ENCODE peak calls at places on chromosomes 7 and 10, in five cellular contexts. One of them, this sample, is unnamed.

GRCh38 chr7:156493942-156494341 is 146.6 kb upstream of the RNF32 start:
- DNase-seq in activated CD4-positive, alpha-beta T cell treated with anti-CD3 and anti-CD28 coated beads for 48 hours: no peak
- DNase-seq in D721Med: no peak
- DNase-seq in AG08395: no peak
- DNase-seq in hippocampal formation: no peak
- DNase-seq in this sample: no peak

GRCh38 chr10:10951675-10952074 is 66.0 kb upstream of the CELF2 start:
- DNase-seq in D721Med: no peak
- DNase-seq in hippocampal formation: no peak
- DNase-seq in activated CD4-positive, alpha-beta T cell treated with anti-CD3 and anti-CD28 coated beads for 48 hours: no peak
- DNase-seq in AG08395: no peak
- DNase-seq in this sample: no peak

GRCh38 chr10:29316308-29317026 is 27.6 kb downstream of the LYZL1 start:
- DNase-seq in AG08395: no peak
- DNase-seq in hippocampal formation: no peak
- DNase-seq in D721Med: no peak
- DNase-seq in activated CD4-positive, alpha-beta T cell treated with anti-CD3 and anti-CD28 coated beads for 48 hours: no peak
- DNase-seq in this sample: no peak

GRCh38 chr10:80468002-80468401 is 13.9 kb downstream of the TSPAN14 start:
- DNase-seq in hippocampal formation: peak
- DNase-seq in D721Med: no peak
- DNase-seq in AG08395: no peak
- DNase-seq in activated CD4-positive, alpha-beta T cell treated with anti-CD3 and anti-CD28 coated beads for 48 hours: peak
- DNase-seq in this sample: peak

GRCh38 chr10:99804471-99804870 is 22.0 kb downstream of the ABCC2 start:
- DNase-seq in hippocampal formation: no peak
- DNase-seq in activated CD4-positive, alpha-beta T cell treated with anti-CD3 and anti-CD28 coated beads for 48 hours: no peak
- DNase-seq in AG08395: no peak
- DNase-seq in D721Med: no peak
- DNase-seq in this sample: no peak

GRCh38 chr10:131943021-131943814 is 38.5 kb downstream of the BNIP3 start:
- DNase-seq in D721Med: no peak
- DNase-seq in hippocampal formation: no peak
- DNase-seq in activated CD4-positive, alpha-beta T cell treated with anti-CD3 and anti-CD28 coated beads for 48 hours: peak
- DNase-seq in AG08395: peak
- DNase-seq in this sample: peak

GRCh38 chr7:36473454-36474282 is 84.0 kb downstream of the ANLN start:
- DNase-seq in AG08395: peak
- DNase-seq in activated CD4-positive, alpha-beta T cell treated with anti-CD3 and anti-CD28 coated beads for 48 hours: peak
- DNase-seq in hippocampal formation: peak
- DNase-seq in D721Med: no peak
- DNase-seq in this sample: peak

GRCh38 chr7:26372211-26372610 is 80.5 kb downstream of the SNX10 start:
- DNase-seq in activated CD4-positive, alpha-beta T cell treated with anti-CD3 and anti-CD28 coated beads for 48 hours: no peak
- DNase-seq in hippocampal formation: no peak
- DNase-seq in AG08395: no peak
- DNase-seq in D721Med: no peak
- DNase-seq in this sample: no peak

GRCh38 chr7:35422715-35423114 is 168.8 kb upstream of the TBX20 start:
- DNase-seq in AG08395: no peak
- DNase-seq in D721Med: no peak
- DNase-seq in activated CD4-positive, alpha-beta T cell treated with anti-CD3 and anti-CD28 coated beads for 48 hours: no peak
- DNase-seq in hippocampal formation: no peak
- DNase-seq in this sample: no peak

GRCh38 chr7:1403844-1404404 is 55.3 kb downstream of the MICALL2 start:
- DNase-seq in AG08395: peak
- DNase-seq in D721Med: no peak
- DNase-seq in hippocampal formation: no peak
- DNase-seq in activated CD4-positive, alpha-beta T cell treated with anti-CD3 and anti-CD28 coated beads for 48 hours: no peak
- DNase-seq in this sample: no peak

GRCh38 chr7:82506702-82507101 is 63.1 kb upstream of the CACNA2D1 start:
- DNase-seq in hippocampal formation: peak
- DNase-seq in activated CD4-positive, alpha-beta T cell treated with anti-CD3 and anti-CD28 coated beads for 48 hours: no peak
- DNase-seq in AG08395: peak
- DNase-seq in D721Med: no peak
- DNase-seq in this sample: peak

GRCh38 chr10:58267713-58268453 is at the start of gene IPMK:
- DNase-seq in AG08395: peak
- DNase-seq in D721Med: no peak
- DNase-seq in activated CD4-positive, alpha-beta T cell treated with anti-CD3 and anti-CD28 coated beads for 48 hours: peak
- DNase-seq in hippocampal formation: peak
- DNase-seq in this sample: peak

GRCh38 chr10:73827346-73828089 is 16.1 kb upstream of the NDST2 start:
- DNase-seq in AG08395: no peak
- DNase-seq in D721Med: no peak
- DNase-seq in activated CD4-positive, alpha-beta T cell treated with anti-CD3 and anti-CD28 coated beads for 48 hours: no peak
- DNase-seq in hippocampal formation: no peak
- DNase-seq in this sample: no peak

GRCh38 chr7:69245646-69246045 is 352.6 kb upstream of the AUTS2 start:
- DNase-seq in hippocampal formation: no peak
- DNase-seq in AG08395: no peak
- DNase-seq in D721Med: no peak
- DNase-seq in activated CD4-positive, alpha-beta T cell treated with anti-CD3 and anti-CD28 coated beads for 48 hours: no peak
- DNase-seq in this sample: no peak

GRCh38 chr10:28250782-28251181 is 52.1 kb downstream of the MPP7 start:
- DNase-seq in D721Med: no peak
- DNase-seq in activated CD4-positive, alpha-beta T cell treated with anti-CD3 and anti-CD28 coated beads for 48 hours: no peak
- DNase-seq in hippocampal formation: no peak
- DNase-seq in AG08395: peak
- DNase-seq in this sample: no peak

GRCh38 chr7:36972140-36972518 is 247.8 kb upstream of the AOAH start:
- DNase-seq in D721Med: no peak
- DNase-seq in AG08395: no peak
- DNase-seq in activated CD4-positive, alpha-beta T cell treated with anti-CD3 and anti-CD28 coated beads for 48 hours: no peak
- DNase-seq in hippocampal formation: no peak
- DNase-seq in this sample: no peak

GRCh38 chr10:132066186-132066585 is 440 bp downstream of the JAKMIP3 start:
- DNase-seq in activated CD4-positive, alpha-beta T cell treated with anti-CD3 and anti-CD28 coated beads for 48 hours: no peak
- DNase-seq in D721Med: no peak
- DNase-seq in hippocampal formation: no peak
- DNase-seq in AG08395: peak
- DNase-seq in this sample: no peak

GRCh38 chr7:113159746-113160339 is 41.5 kb upstream of the SMIM30 start:
- DNase-seq in D721Med: peak
- DNase-seq in activated CD4-positive, alpha-beta T cell treated with anti-CD3 and anti-CD28 coated beads for 48 hours: peak
- DNase-seq in AG08395: peak
- DNase-seq in hippocampal formation: no peak
- DNase-seq in this sample: no peak

GRCh38 chr10:122103592-122103991 is 114.6 kb downstream of the TACC2 start:
- DNase-seq in activated CD4-positive, alpha-beta T cell treated with anti-CD3 and anti-CD28 coated beads for 48 hours: no peak
- DNase-seq in D721Med: no peak
- DNase-seq in hippocampal formation: no peak
- DNase-seq in AG08395: no peak
- DNase-seq in this sample: no peak

GRCh38 chr7:2158331-2159175 is 74.2 kb downstream of the MAD1L1 start:
- DNase-seq in AG08395: no peak
- DNase-seq in activated CD4-positive, alpha-beta T cell treated with anti-CD3 and anti-CD28 coated beads for 48 hours: no peak
- DNase-seq in D721Med: no peak
- DNase-seq in hippocampal formation: no peak
- DNase-seq in this sample: no peak

GRCh38 chr10:11447571-11447970 is 163.9 kb downstream of the USP6NL start:
- DNase-seq in activated CD4-positive, alpha-beta T cell treated with anti-CD3 and anti-CD28 coated beads for 48 hours: no peak
- DNase-seq in AG08395: no peak
- DNase-seq in hippocampal formation: no peak
- DNase-seq in D721Med: no peak
- DNase-seq in this sample: no peak

GRCh38 chr7:132511387-132511786 is 64.9 kb downstream of the PLXNA4 start:
- DNase-seq in AG08395: no peak
- DNase-seq in activated CD4-positive, alpha-beta T cell treated with anti-CD3 and anti-CD28 coated beads for 48 hours: no peak
- DNase-seq in hippocampal formation: no peak
- DNase-seq in D721Med: peak
- DNase-seq in this sample: no peak

GRCh38 chr7:150895809-150896208 is 43.5 kb downstream of the AOC1 start:
- DNase-seq in activated CD4-positive, alpha-beta T cell treated with anti-CD3 and anti-CD28 coated beads for 48 hours: no peak
- DNase-seq in hippocampal formation: no peak
- DNase-seq in AG08395: no peak
- DNase-seq in D721Med: no peak
- DNase-seq in this sample: no peak

GRCh38 chr10:24456319-24456718 is 247.4 kb downstream of the KIAA1217 start:
- DNase-seq in D721Med: no peak
- DNase-seq in activated CD4-positive, alpha-beta T cell treated with anti-CD3 and anti-CD28 coated beads for 48 hours: no peak
- DNase-seq in hippocampal formation: no peak
- DNase-seq in AG08395: peak
- DNase-seq in this sample: no peak

GRCh38 chr10:121485443-121486139 is 112.7 kb downstream of the FGFR2 start:
- DNase-seq in activated CD4-positive, alpha-beta T cell treated with anti-CD3 and anti-CD28 coated beads for 48 hours: no peak
- DNase-seq in AG08395: no peak
- DNase-seq in hippocampal formation: peak
- DNase-seq in D721Med: no peak
- DNase-seq in this sample: peak

GRCh38 chr7:98223351-98223897 is 12.2 kb downstream of the BHLHA15 start:
- DNase-seq in hippocampal formation: no peak
- DNase-seq in AG08395: no peak
- DNase-seq in D721Med: no peak
- DNase-seq in activated CD4-positive, alpha-beta T cell treated with anti-CD3 and anti-CD28 coated beads for 48 hours: no peak
- DNase-seq in this sample: no peak

GRCh38 chr7:94393251-94393758 is 1.4 kb upstream of the COL1A2 start:
- DNase-seq in hippocampal formation: no peak
- DNase-seq in AG08395: no peak
- DNase-seq in activated CD4-positive, alpha-beta T cell treated with anti-CD3 and anti-CD28 coated beads for 48 hours: no peak
- DNase-seq in D721Med: no peak
- DNase-seq in this sample: no peak

GRCh38 chr7:75628055-75628454 is 110.7 kb downstream of the HIP1 start:
- DNase-seq in activated CD4-positive, alpha-beta T cell treated with anti-CD3 and anti-CD28 coated beads for 48 hours: no peak
- DNase-seq in AG08395: no peak
- DNase-seq in hippocampal formation: no peak
- DNase-seq in D721Med: no peak
- DNase-seq in this sample: no peak

GRCh38 chr7:37113661-37114355 is 334.9 kb downstream of the ELMO1 start:
- DNase-seq in D721Med: no peak
- DNase-seq in activated CD4-positive, alpha-beta T cell treated with anti-CD3 and anti-CD28 coated beads for 48 hours: no peak
- DNase-seq in AG08395: peak
- DNase-seq in hippocampal formation: no peak
- DNase-seq in this sample: no peak

This sample was measured in substantia nigra.